ENCODE peak calls at places on chromosomes 2 and 18, in nine cellular contexts. One of them, this sample, is unnamed.

GRCh38 chr2:220533485-220533884 is 906.1 kb downstream of the SLC4A3 start:
- DNase-seq in nephron progenitor cell: no peak
- DNase-seq in stimulated activated CD4-positive, alpha-beta T cell treated with anti-CD3 and anti-CD28 coated beads, Interleukin-12 subunit alpha, Interleukin-12 subunit beta, amount 100 ng/mL, for 48 hours: no peak
- DNase-seq in anterior cingulate cortex: no peak
- DNase-seq in activated CD4-positive, alpha-beta T cell treated with anti-CD3 and anti-CD28 coated beads, Interleukin-2, amount 10 ng/mL, durations not matched to agents 7 days and 5 days: no peak
- DNase-seq in GM12865: peak; percentile 18
- DNase-seq in Kasumi-1: no peak
- DNase-seq in AG09319: no peak
- DNase-seq in H9: peak; percentile 53
- DNase-seq in this sample: no peak

GRCh38 chr2:6025391-6025790 is 333.2 kb downstream of the SOX11 start:
- DNase-seq in stimulated activated CD4-positive, alpha-beta T cell treated with anti-CD3 and anti-CD28 coated beads, Interleukin-12 subunit alpha, Interleukin-12 subunit beta, amount 100 ng/mL, for 48 hours: no peak
- DNase-seq in activated CD4-positive, alpha-beta T cell treated with anti-CD3 and anti-CD28 coated beads, Interleukin-2, amount 10 ng/mL, durations not matched to agents 7 days and 5 days: no peak
- DNase-seq in H9: no peak
- DNase-seq in nephron progenitor cell: no peak
- DNase-seq in Kasumi-1: no peak
- DNase-seq in AG09319: no peak
- DNase-seq in GM12865: no peak
- DNase-seq in anterior cingulate cortex: no peak
- DNase-seq in this sample: no peak

GRCh38 chr18:63879684-63880083 is 7.8 kb upstream of the SERPINB2 start:
- DNase-seq in Kasumi-1: no peak
- DNase-seq in AG09319: no peak
- DNase-seq in nephron progenitor cell: no peak
- DNase-seq in H9: no peak
- DNase-seq in stimulated activated CD4-positive, alpha-beta T cell treated with anti-CD3 and anti-CD28 coated beads, Interleukin-12 subunit alpha, Interleukin-12 subunit beta, amount 100 ng/mL, for 48 hours: no peak
- DNase-seq in GM12865: no peak
- DNase-seq in anterior cingulate cortex: no peak
- DNase-seq in activated CD4-positive, alpha-beta T cell treated with anti-CD3 and anti-CD28 coated beads, Interleukin-2, amount 10 ng/mL, durations not matched to agents 7 days and 5 days: no peak
- DNase-seq in this sample: no peak

GRCh38 chr2:144132357-144132756 is 387.6 kb downstream of the ZEB2 start:
- DNase-seq in AG09319: no peak
- DNase-seq in nephron progenitor cell: no peak
- DNase-seq in activated CD4-positive, alpha-beta T cell treated with anti-CD3 and anti-CD28 coated beads, Interleukin-2, amount 10 ng/mL, durations not matched to agents 7 days and 5 days: no peak
- DNase-seq in anterior cingulate cortex: no peak
- DNase-seq in Kasumi-1: no peak
- DNase-seq in stimulated activated CD4-positive, alpha-beta T cell treated with anti-CD3 and anti-CD28 coated beads, Interleukin-12 subunit alpha, Interleukin-12 subunit beta, amount 100 ng/mL, for 48 hours: no peak
- DNase-seq in H9: no peak
- DNase-seq in GM12865: no peak
- DNase-seq in this sample: no peak

GRCh38 chr2:20208487-20208882 is 16.4 kb downstream of the SDC1 start:
- DNase-seq in stimulated activated CD4-positive, alpha-beta T cell treated with anti-CD3 and anti-CD28 coated beads, Interleukin-12 subunit alpha, Interleukin-12 subunit beta, amount 100 ng/mL, for 48 hours: no peak
- DNase-seq in activated CD4-positive, alpha-beta T cell treated with anti-CD3 and anti-CD28 coated beads, Interleukin-2, amount 10 ng/mL, durations not matched to agents 7 days and 5 days: no peak
- DNase-seq in H9: no peak
- DNase-seq in anterior cingulate cortex: no peak
- DNase-seq in AG09319: no peak
- DNase-seq in GM12865: peak; percentile 56
- DNase-seq in Kasumi-1: no peak
- DNase-seq in nephron progenitor cell: no peak
- DNase-seq in this sample: no peak

GRCh38 chr18:476368-476767 is 24.1 kb downstream of the COLEC12 start:
- DNase-seq in GM12865: no peak
- DNase-seq in anterior cingulate cortex: no peak
- DNase-seq in H9: no peak
- DNase-seq in stimulated activated CD4-positive, alpha-beta T cell treated with anti-CD3 and anti-CD28 coated beads, Interleukin-12 subunit alpha, Interleukin-12 subunit beta, amount 100 ng/mL, for 48 hours: no peak
- DNase-seq in Kasumi-1: no peak
- DNase-seq in activated CD4-positive, alpha-beta T cell treated with anti-CD3 and anti-CD28 coated beads, Interleukin-2, amount 10 ng/mL, durations not matched to agents 7 days and 5 days: no peak
- DNase-seq in nephron progenitor cell: peak; percentile 43
- DNase-seq in AG09319: no peak
- DNase-seq in this sample: no peak

GRCh38 chr2:20184067-20184938 is 40.6 kb downstream of the SDC1 start:
- DNase-seq in AG09319: no peak
- DNase-seq in anterior cingulate cortex: no peak
- DNase-seq in nephron progenitor cell: no peak
- DNase-seq in Kasumi-1: no peak
- DNase-seq in GM12865: no peak
- DNase-seq in H9: no peak
- DNase-seq in activated CD4-positive, alpha-beta T cell treated with anti-CD3 and anti-CD28 coated beads, Interleukin-2, amount 10 ng/mL, durations not matched to agents 7 days and 5 days: no peak
- DNase-seq in stimulated activated CD4-positive, alpha-beta T cell treated with anti-CD3 and anti-CD28 coated beads, Interleukin-12 subunit alpha, Interleukin-12 subunit beta, amount 100 ng/mL, for 48 hours: no peak
- DNase-seq in this sample: no peak

GRCh38 chr2:8630676-8631464 is 51.0 kb upstream of the ID2 start:
- DNase-seq in nephron progenitor cell: no peak
- DNase-seq in activated CD4-positive, alpha-beta T cell treated with anti-CD3 and anti-CD28 coated beads, Interleukin-2, amount 10 ng/mL, durations not matched to agents 7 days and 5 days: no peak
- DNase-seq in AG09319: no peak
- DNase-seq in stimulated activated CD4-positive, alpha-beta T cell treated with anti-CD3 and anti-CD28 coated beads, Interleukin-12 subunit alpha, Interleukin-12 subunit beta, amount 100 ng/mL, for 48 hours: no peak
- DNase-seq in anterior cingulate cortex: no peak
- DNase-seq in GM12865: no peak
- DNase-seq in H9: no peak
- DNase-seq in Kasumi-1: no peak
- DNase-seq in this sample: no peak

GRCh38 chr2:236574000-236574399 is 4.4 kb downstream of the ACKR3 start:
- DNase-seq in stimulated activated CD4-positive, alpha-beta T cell treated with anti-CD3 and anti-CD28 coated beads, Interleukin-12 subunit alpha, Interleukin-12 subunit beta, amount 100 ng/mL, for 48 hours: no peak
- DNase-seq in anterior cingulate cortex: no peak
- DNase-seq in GM12865: no peak
- DNase-seq in activated CD4-positive, alpha-beta T cell treated with anti-CD3 and anti-CD28 coated beads, Interleukin-2, amount 10 ng/mL, durations not matched to agents 7 days and 5 days: no peak
- DNase-seq in AG09319: no peak
- DNase-seq in H9: no peak
- DNase-seq in Kasumi-1: no peak
- DNase-seq in nephron progenitor cell: no peak
- DNase-seq in this sample: no peak

GRCh38 chr2:119491776-119492525 is 32.3 kb downstream of the SCTR start:
- DNase-seq in GM12865: no peak
- DNase-seq in Kasumi-1: no peak
- DNase-seq in stimulated activated CD4-positive, alpha-beta T cell treated with anti-CD3 and anti-CD28 coated beads, Interleukin-12 subunit alpha, Interleukin-12 subunit beta, amount 100 ng/mL, for 48 hours: no peak
- DNase-seq in anterior cingulate cortex: no peak
- DNase-seq in AG09319: peak; percentile 3
- DNase-seq in activated CD4-positive, alpha-beta T cell treated with anti-CD3 and anti-CD28 coated beads, Interleukin-2, amount 10 ng/mL, durations not matched to agents 7 days and 5 days: no peak
- DNase-seq in nephron progenitor cell: no peak
- DNase-seq in H9: no peak
- DNase-seq in this sample: no peak

GRCh38 chr2:68438455-68439303 is 28.4 kb downstream of the FBXO48 start:
- DNase-seq in nephron progenitor cell: no peak
- DNase-seq in activated CD4-positive, alpha-beta T cell treated with anti-CD3 and anti-CD28 coated beads, Interleukin-2, amount 10 ng/mL, durations not matched to agents 7 days and 5 days: no peak
- DNase-seq in GM12865: peak; percentile 86
- DNase-seq in anterior cingulate cortex: no peak
- DNase-seq in AG09319: no peak
- DNase-seq in Kasumi-1: peak; percentile 56
- DNase-seq in stimulated activated CD4-positive, alpha-beta T cell treated with anti-CD3 and anti-CD28 coated beads, Interleukin-12 subunit alpha, Interleukin-12 subunit beta, amount 100 ng/mL, for 48 hours: no peak
- DNase-seq in H9: no peak
- DNase-seq in this sample: no peak

GRCh38 chr2:168136392-168136977 is 110.9 kb downstream of the STK39 start:
- DNase-seq in anterior cingulate cortex: no peak
- DNase-seq in H9: no peak
- DNase-seq in GM12865: peak; percentile 44
- DNase-seq in AG09319: no peak
- DNase-seq in Kasumi-1: peak; percentile 93
- DNase-seq in stimulated activated CD4-positive, alpha-beta T cell treated with anti-CD3 and anti-CD28 coated beads, Interleukin-12 subunit alpha, Interleukin-12 subunit beta, amount 100 ng/mL, for 48 hours: no peak
- DNase-seq in activated CD4-positive, alpha-beta T cell treated with anti-CD3 and anti-CD28 coated beads, Interleukin-2, amount 10 ng/mL, durations not matched to agents 7 days and 5 days: no peak
- DNase-seq in nephron progenitor cell: no peak
- DNase-seq in this sample: no peak

GRCh38 chr2:117980783-117981676 is 32.8 kb downstream of the CCDC93 start:
- DNase-seq in AG09319: peak; percentile 77
- DNase-seq in Kasumi-1: no peak
- DNase-seq in activated CD4-positive, alpha-beta T cell treated with anti-CD3 and anti-CD28 coated beads, Interleukin-2, amount 10 ng/mL, durations not matched to agents 7 days and 5 days: no peak
- DNase-seq in H9: no peak
- DNase-seq in nephron progenitor cell: no peak
- DNase-seq in anterior cingulate cortex: no peak
- DNase-seq in GM12865: no peak
- DNase-seq in stimulated activated CD4-positive, alpha-beta T cell treated with anti-CD3 and anti-CD28 coated beads, Interleukin-12 subunit alpha, Interleukin-12 subunit beta, amount 100 ng/mL, for 48 hours: no peak
- DNase-seq in this sample: no peak

GRCh38 chr2:188473306-188473705 is 181.6 kb downstream of the GULP1 start:
- DNase-seq in stimulated activated CD4-positive, alpha-beta T cell treated with anti-CD3 and anti-CD28 coated beads, Interleukin-12 subunit alpha, Interleukin-12 subunit beta, amount 100 ng/mL, for 48 hours: no peak
- DNase-seq in AG09319: no peak
- DNase-seq in GM12865: no peak
- DNase-seq in H9: no peak
- DNase-seq in nephron progenitor cell: no peak
- DNase-seq in activated CD4-positive, alpha-beta T cell treated with anti-CD3 and anti-CD28 coated beads, Interleukin-2, amount 10 ng/mL, durations not matched to agents 7 days and 5 days: no peak
- DNase-seq in Kasumi-1: no peak
- DNase-seq in anterior cingulate cortex: no peak
- DNase-seq in this sample: no peak

GRCh38 chr2:229738024-229738625 is 23.8 kb upstream of the DNER start:
- DNase-seq in stimulated activated CD4-positive, alpha-beta T cell treated with anti-CD3 and anti-CD28 coated beads, Interleukin-12 subunit alpha, Interleukin-12 subunit beta, amount 100 ng/mL, for 48 hours: no peak
- DNase-seq in anterior cingulate cortex: no peak
- DNase-seq in AG09319: no peak
- DNase-seq in H9: no peak
- DNase-seq in Kasumi-1: no peak
- DNase-seq in GM12865: no peak
- DNase-seq in activated CD4-positive, alpha-beta T cell treated with anti-CD3 and anti-CD28 coated beads, Interleukin-2, amount 10 ng/mL, durations not matched to agents 7 days and 5 days: no peak
- DNase-seq in nephron progenitor cell: no peak
- DNase-seq in this sample: no peak

GRCh38 chr2:104929663-104930062 is 75.7 kb downstream of the POU3F3 start:
- DNase-seq in stimulated activated CD4-positive, alpha-beta T cell treated with anti-CD3 and anti-CD28 coated beads, Interleukin-12 subunit alpha, Interleukin-12 subunit beta, amount 100 ng/mL, for 48 hours: no peak
- DNase-seq in AG09319: no peak
- DNase-seq in anterior cingulate cortex: no peak
- DNase-seq in H9: no peak
- DNase-seq in nephron progenitor cell: no peak
- DNase-seq in activated CD4-positive, alpha-beta T cell treated with anti-CD3 and anti-CD28 coated beads, Interleukin-2, amount 10 ng/mL, durations not matched to agents 7 days and 5 days: no peak
- DNase-seq in GM12865: no peak
- DNase-seq in Kasumi-1: no peak
- DNase-seq in this sample: peak; percentile 27

GRCh38 chr18:55587341-55588000 is 521 bp downstream of the TCF4 start:
- DNase-seq in AG09319: no peak
- DNase-seq in H9: peak; percentile 30
- DNase-seq in stimulated activated CD4-positive, alpha-beta T cell treated with anti-CD3 and anti-CD28 coated beads, Interleukin-12 subunit alpha, Interleukin-12 subunit beta, amount 100 ng/mL, for 48 hours: no peak
- DNase-seq in Kasumi-1: no peak
- DNase-seq in nephron progenitor cell: peak; percentile 35
- DNase-seq in activated CD4-positive, alpha-beta T cell treated with anti-CD3 and anti-CD28 coated beads, Interleukin-2, amount 10 ng/mL, durations not matched to agents 7 days and 5 days: no peak
- DNase-seq in anterior cingulate cortex: no peak
- DNase-seq in GM12865: peak; percentile 38
- DNase-seq in this sample: peak; percentile 29

GRCh38 chr2:197559656-197560055 is 43.8 kb downstream of the MOB4 start:
- DNase-seq in H9: no peak
- DNase-seq in nephron progenitor cell: no peak
- DNase-seq in stimulated activated CD4-positive, alpha-beta T cell treated with anti-CD3 and anti-CD28 coated beads, Interleukin-12 subunit alpha, Interleukin-12 subunit beta, amount 100 ng/mL, for 48 hours: no peak
- DNase-seq in anterior cingulate cortex: no peak
- DNase-seq in GM12865: no peak
- DNase-seq in activated CD4-positive, alpha-beta T cell treated with anti-CD3 and anti-CD28 coated beads, Interleukin-2, amount 10 ng/mL, durations not matched to agents 7 days and 5 days: no peak
- DNase-seq in AG09319: no peak
- DNase-seq in Kasumi-1: no peak
- DNase-seq in this sample: no peak

GRCh38 chr2:71457123-71457958 is 4.0 kb downstream of the DYSF start:
- DNase-seq in stimulated activated CD4-positive, alpha-beta T cell treated with anti-CD3 and anti-CD28 coated beads, Interleukin-12 subunit alpha, Interleukin-12 subunit beta, amount 100 ng/mL, for 48 hours: no peak
- DNase-seq in nephron progenitor cell: no peak
- DNase-seq in GM12865: no peak
- DNase-seq in activated CD4-positive, alpha-beta T cell treated with anti-CD3 and anti-CD28 coated beads, Interleukin-2, amount 10 ng/mL, durations not matched to agents 7 days and 5 days: no peak
- DNase-seq in Kasumi-1: no peak
- DNase-seq in H9: no peak
- DNase-seq in AG09319: no peak
- DNase-seq in anterior cingulate cortex: no peak
- DNase-seq in this sample: no peak

This sample was measured in substantia nigra.